ENCODE peak calls at places on chromosomes 7 and 10, in seven cellular contexts. C is A549; Y is RWPE2; Z is osteoblast; I is cardiac muscle cell; Q is GM23338; W is CD8-positive, alpha-beta T cell. F is an unnamed sample.

GRCh38 chr10:44959243-44960097 is at the start of gene RASSF4:
- DNase-seq in W (peak; percentile 92), Q (peak; percentile 96), Z (peak; percentile 98), C (peak; percentile 85), Y (peak; percentile 88), I (peak; percentile 95), F (peak; percentile 95)

GRCh38 chr7:90594791-90595317 is 1.3 kb upstream of the CDK14 start:
- DNase-seq in Q (peak; percentile 84), W (no peak), Z (peak; percentile 94), C (no peak), I (no peak), Y (peak; percentile 77), F (peak; percentile 39)

GRCh38 chr10:96034625-96035024 is 8.8 kb upstream of the CCNJ start:
- DNase-seq in Y (no peak), Q (no peak), Z (no peak), C (no peak), W (no peak), I (no peak), F (no peak)

GRCh38 chr7:25028370-25028971 is 48.5 kb upstream of the OSBPL3 start:
- DNase-seq in W (no peak), C (peak; percentile 70), Y (peak; percentile 59), I (no peak), Z (peak; percentile 81), Q (no peak), F (no peak)

GRCh38 chr7:127751723-127752448 is 99.9 kb downstream of the SND1 start:
- DNase-seq in I (no peak), W (no peak), Z (no peak), Q (no peak), C (no peak), Y (no peak), F (no peak)

GRCh38 chr10:8365935-8366911 is 311.7 kb downstream of the GATA3 start:
- DNase-seq in C (peak; percentile 99), Q (no peak), I (no peak), Z (no peak), W (peak; percentile 46), Y (peak; percentile 87), F (no peak)

GRCh38 chr7:150373049-150373801 is 4.6 kb downstream of the REPIN1 start:
- DNase-seq in C (no peak), I (peak; percentile 82), Q (no peak), W (no peak), Z (peak; percentile 57), Y (no peak), F (no peak)

GRCh38 chr10:110977662-110978061 is 58.3 kb downstream of the SHOC2 start:
- DNase-seq in C (no peak), I (no peak), Y (no peak), Q (no peak), W (no peak), Z (no peak), F (no peak)

GRCh38 chr10:13100349-13101294 is 659 bp downstream of the OPTN start:
- DNase-seq in I (no peak), C (peak; percentile 41), Q (peak; percentile 53), Y (no peak), W (peak; percentile 28), Z (peak; percentile 66), F (peak; percentile 31)

GRCh38 chr7:134254311-134254710 is 62.4 kb downstream of the SLC35B4 start:
- DNase-seq in Q (peak; percentile 45), W (no peak), C (peak; percentile 61), Y (no peak), I (no peak), Z (no peak), F (no peak)

GRCh38 chr10:16545126-16545736 is 23.6 kb upstream of the C1QL3 start:
- DNase-seq in Q (peak; percentile 73), Z (peak; percentile 90), C (peak; percentile 65), W (no peak), I (peak; percentile 59), Y (no peak), F (no peak)

GRCh38 chr7:76340617-76341131 is 18.1 kb downstream of the YWHAG start:
- DNase-seq in Z (peak; percentile 87), Q (no peak), W (no peak), I (no peak), Y (no peak), C (no peak), F (no peak)

GRCh38 chr10:113225903-113226302 is 275.9 kb downstream of the TCF7L2 start:
- DNase-seq in Z (no peak), Y (no peak), Q (no peak), C (no peak), I (no peak), W (no peak), F (no peak)

GRCh38 chr7:47581821-47582747 is at the start of gene TNS3:
- DNase-seq in W (no peak), Q (peak; percentile 78), I (peak; percentile 68), Z (peak; percentile 94), Y (no peak), C (peak; percentile 72), F (peak; percentile 44)

GRCh38 chr10:43125274-43125845 is 12.9 kb upstream of the CSGALNACT2 start:
- DNase-seq in W (no peak), Y (no peak), I (no peak), C (no peak), Z (peak; percentile 59), Q (no peak), F (no peak)

GRCh38 chr10:126087274-126087673 is 190.9 kb downstream of the FANK1 start:
- DNase-seq in Y (no peak), Z (no peak), I (no peak), C (no peak), W (no peak), Q (no peak), F (no peak)

GRCh38 chr10:126088144-126088543 is 191.8 kb downstream of the FANK1 start:
- DNase-seq in W (no peak), Y (no peak), Q (peak; percentile 20), C (peak; percentile 24), Z (no peak), I (no peak), F (no peak)

GRCh38 chr10:126094537-126094936 is 198.2 kb downstream of the FANK1 start:
- DNase-seq in C (no peak), Q (no peak), Z (no peak), I (no peak), Y (no peak), W (no peak), F (no peak)

GRCh38 chr10:126092806-126093205 is 196.4 kb downstream of the FANK1 start:
- DNase-seq in Q (no peak), Y (no peak), W (no peak), Z (no peak), I (no peak), C (no peak), F (no peak)

DNA sequence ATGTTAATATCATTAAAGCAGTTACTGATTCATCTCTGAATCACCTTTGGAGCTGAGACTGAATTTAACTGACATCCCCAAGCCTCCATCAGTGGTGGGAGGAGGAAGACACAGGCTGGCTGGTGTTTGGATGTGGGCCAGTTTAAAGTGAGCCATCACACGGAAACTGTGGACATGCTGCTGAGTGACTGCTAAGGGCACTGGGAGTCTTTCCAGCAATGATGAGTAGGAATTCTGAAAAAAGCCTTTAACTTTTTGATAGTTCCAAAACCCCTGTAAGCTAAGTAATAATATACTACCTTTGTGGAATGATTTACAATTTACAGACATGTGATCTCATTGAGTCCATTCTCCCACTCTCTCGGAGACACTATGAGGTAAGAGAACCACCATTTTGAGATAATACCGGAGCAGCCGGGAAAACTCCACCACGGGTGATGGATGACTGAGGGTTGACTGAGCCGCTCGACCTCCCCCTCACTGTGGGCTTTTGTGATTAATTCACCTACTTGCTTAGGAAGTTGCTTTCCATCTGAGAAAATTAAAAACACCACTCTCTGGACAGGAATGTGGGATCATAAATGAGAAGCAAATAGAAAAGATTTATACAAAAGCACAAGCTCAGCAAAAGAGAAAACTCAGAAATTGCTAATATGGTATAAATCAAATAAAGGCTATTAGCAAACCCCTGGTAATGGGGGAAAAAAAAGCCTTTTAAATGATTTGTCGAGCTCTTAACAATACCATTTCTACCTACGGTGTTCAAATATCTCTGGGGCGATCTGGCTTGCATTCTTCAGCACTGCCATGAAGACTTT is 194.8 kb downstream of the FANK1 start:
- DNase-seq in Y (peak; percentile 78), I (no peak), C (peak; percentile 72), W (no peak), Q (no peak), Z (peak; percentile 89), F (no peak)
- H3K4me3 ChIP-seq in Y (no peak overlapping the region), I (no peak overlapping the region), C (no peak overlapping the region), W (no peak overlapping the region), Q (no peak overlapping the region), Z (peak overlapping the region; percentile 2), F (no peak overlapping the region)

DNA sequence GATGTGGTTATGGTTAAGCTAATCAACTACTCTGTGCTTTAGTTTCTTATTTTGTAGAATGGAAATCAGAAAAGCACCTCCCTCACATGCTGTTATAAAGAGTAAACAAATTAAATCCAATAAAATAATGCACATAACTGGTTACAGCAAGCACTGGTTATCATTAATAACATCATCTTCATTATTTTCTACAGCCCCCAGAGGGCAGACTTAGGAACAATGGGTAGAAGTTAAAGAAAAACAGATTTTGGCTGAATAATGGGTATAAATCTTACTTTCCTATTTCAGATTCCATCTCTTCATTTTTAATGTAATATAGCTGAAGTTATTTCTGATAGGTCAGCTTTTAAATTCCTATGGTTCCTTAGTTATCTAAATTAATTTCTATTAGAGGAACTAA is 126.5 kb downstream of the DOCK4 start:
- DNase-seq in W (no peak), Y (no peak), C (no peak), I (no peak), Q (no peak), Z (peak; percentile 6), F (no peak)
- TF ChIP-seq CTCF in W (no peak), Y (peak; percentile 37), C (no peak), I (peak; percentile 20), Q (no peak), Z (peak; percentile 28), F (peak; percentile 18)

GRCh38 chr10:63683686-63684085 is 162.5 kb downstream of the REEP3 start:
- DNase-seq in W (no peak), I (no peak), Q (no peak), Z (no peak), C (no peak), Y (no peak), F (no peak)
- H3K4me1 ChIP-seq in W (no peaks in the 10 kb centered on the region), I (no peaks in the 10 kb centered on the region), Q (peaks cover 18% of the 10 kb centered on the region), Z (peaks cover 17% of the 10 kb centered on the region), C (no peaks in the 10 kb centered on the region), Y (peaks cover 6% of the 10 kb centered on the region), F (peaks cover 16% of the 10 kb centered on the region)

GRCh38 chr7:132732466-132732865 is 156.2 kb upstream of the PLXNA4 start:
- DNase-seq in I (no peak), Z (no peak), Y (no peak), Q (no peak), C (no peak), W (no peak), F (no peak)
- H3K4me3 ChIP-seq in I (no peak overlapping the region), Z (no peak overlapping the region), Y (no peak overlapping the region), Q (no peak overlapping the region), C (no peak overlapping the region), W (no peak overlapping the region), F (no peak overlapping the region)

DNA sequence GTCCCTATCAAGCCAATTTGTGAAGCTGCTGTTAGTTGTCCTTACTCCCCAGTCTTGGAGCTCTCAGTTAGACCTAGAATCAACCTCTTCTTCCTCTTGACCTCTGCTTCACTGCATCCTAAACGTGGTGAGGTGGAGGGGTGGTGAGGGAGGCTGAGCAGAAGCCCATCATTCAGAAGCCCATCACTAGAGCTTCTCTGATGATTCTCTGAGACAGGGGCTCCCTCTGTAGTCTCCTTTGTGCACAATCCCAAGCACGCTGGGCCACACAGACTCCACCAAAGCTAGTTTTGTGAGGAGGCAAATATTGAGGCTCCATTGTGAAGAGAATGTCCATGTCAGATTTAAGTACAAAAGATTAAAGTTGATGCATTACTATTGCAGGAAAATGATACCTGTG is 163.8 kb upstream of the PRSS1 start:
- DNase-seq in W (no peak), Q (no peak), C (peak; percentile 6), Y (no peak), I (no peak), Z (peak; percentile 19), F (no peak)
- TF ChIP-seq CTCF in W (no peak), Q (peak; percentile 50), C (peak; percentile 20), Y (no peak), I (peak; percentile 27), Z (peak; percentile 44), F (no peak)